ENCODE peak calls at places on chromosomes 3 and 15, in seven cellular contexts. One of them, this sample, is unnamed. For H3K4me1, the result is how much of the 10 kb centered on the place peaks cover.

GRCh38 chr3:190983875-190984274 is 121.4 kb upstream of the GMNC start:
- DNase-seq in breast epithelium: no peak
- DNase-seq in thoracic aorta: no peak
- DNase-seq in aorta: no peak
- DNase-seq in kidney: no peak
- DNase-seq in naive thymus-derived CD4-positive, alpha-beta T cell: no peak
- DNase-seq in right atrium auricular region: no peak
- DNase-seq in this sample: no peak

GRCh38 chr15:29143909-29144308 is 125.7 kb downstream of the NSMCE3 start:
- DNase-seq in breast epithelium: no peak
- DNase-seq in thoracic aorta: no peak
- DNase-seq in aorta: no peak
- DNase-seq in kidney: no peak
- DNase-seq in naive thymus-derived CD4-positive, alpha-beta T cell: no peak
- DNase-seq in right atrium auricular region: no peak
- DNase-seq in this sample: no peak

GRCh38 chr15:74383695-74384565 is 16.5 kb upstream of the CYP11A1 start:
- DNase-seq in breast epithelium: no peak
- DNase-seq in thoracic aorta: no peak
- DNase-seq in aorta: peak
- DNase-seq in kidney: peak
- DNase-seq in naive thymus-derived CD4-positive, alpha-beta T cell: peak
- DNase-seq in right atrium auricular region: no peak
- DNase-seq in this sample: no peak

GRCh38 chr15:68843425-68844311 is 23.0 kb upstream of the ANP32A start:
- DNase-seq in breast epithelium: no peak
- DNase-seq in thoracic aorta: no peak
- DNase-seq in aorta: no peak
- DNase-seq in kidney: peak
- DNase-seq in naive thymus-derived CD4-positive, alpha-beta T cell: peak
- DNase-seq in right atrium auricular region: no peak
- DNase-seq in this sample: no peak

GRCh38 chr3:100106094-100106493 is 8.2 kb downstream of the FILIP1L start:
- DNase-seq in breast epithelium: no peak
- DNase-seq in thoracic aorta: no peak
- DNase-seq in aorta: no peak
- DNase-seq in kidney: no peak
- DNase-seq in naive thymus-derived CD4-positive, alpha-beta T cell: no peak
- DNase-seq in right atrium auricular region: no peak
- DNase-seq in this sample: no peak

GRCh38 chr3:52705688-52706686 is at the start of the genes GLT8D1 and SPCS1:
- DNase-seq in breast epithelium: peak
- DNase-seq in thoracic aorta: peak
- DNase-seq in aorta: peak
- DNase-seq in kidney: peak
- DNase-seq in naive thymus-derived CD4-positive, alpha-beta T cell: peak
- DNase-seq in right atrium auricular region: peak
- DNase-seq in this sample: peak

GRCh38 chr3:197598404-197598980 is 42.7 kb upstream of the BDH1 start:
- DNase-seq in breast epithelium: no peak
- DNase-seq in thoracic aorta: no peak
- DNase-seq in aorta: no peak
- DNase-seq in kidney: no peak
- DNase-seq in naive thymus-derived CD4-positive, alpha-beta T cell: no peak
- DNase-seq in right atrium auricular region: no peak
- DNase-seq in this sample: no peak

GRCh38 chr3:146233487-146233886 is 17.4 kb downstream of the PLSCR4 start:
- DNase-seq in breast epithelium: no peak
- DNase-seq in thoracic aorta: no peak
- DNase-seq in aorta: no peak
- DNase-seq in kidney: no peak
- DNase-seq in naive thymus-derived CD4-positive, alpha-beta T cell: no peak
- DNase-seq in right atrium auricular region: no peak
- DNase-seq in this sample: no peak

GRCh38 chr3:124115279-124115678 is 123.4 kb upstream of the ROPN1 start:
- DNase-seq in breast epithelium: no peak
- DNase-seq in thoracic aorta: no peak
- DNase-seq in aorta: no peak
- DNase-seq in kidney: no peak
- DNase-seq in naive thymus-derived CD4-positive, alpha-beta T cell: no peak
- DNase-seq in right atrium auricular region: no peak
- DNase-seq in this sample: no peak

GRCh38 chr15:57472861-57473260 is 96.6 kb downstream of the CGNL1 start:
- DNase-seq in breast epithelium: no peak
- DNase-seq in thoracic aorta: no peak
- DNase-seq in aorta: no peak
- DNase-seq in kidney: no peak
- DNase-seq in naive thymus-derived CD4-positive, alpha-beta T cell: no peak
- DNase-seq in right atrium auricular region: no peak
- DNase-seq in this sample: no peak

GRCh38 chr15:71469393-71469792 is 341.0 kb upstream of the NR2E3 start:
- DNase-seq in breast epithelium: no peak
- DNase-seq in thoracic aorta: no peak
- DNase-seq in aorta: no peak
- DNase-seq in kidney: no peak
- DNase-seq in naive thymus-derived CD4-positive, alpha-beta T cell: no peak
- DNase-seq in right atrium auricular region: no peak
- DNase-seq in this sample: no peak

GRCh38 chr3:142857056-142857455 is 31.8 kb downstream of the PCOLCE2 start:
- DNase-seq in breast epithelium: no peak
- DNase-seq in thoracic aorta: no peak
- DNase-seq in aorta: no peak
- DNase-seq in kidney: no peak
- DNase-seq in naive thymus-derived CD4-positive, alpha-beta T cell: no peak
- DNase-seq in right atrium auricular region: no peak
- DNase-seq in this sample: no peak

GRCh38 chr3:190368871-190369270 is 19.1 kb upstream of the CLDN16 start:
- DNase-seq in breast epithelium: no peak
- DNase-seq in thoracic aorta: no peak
- DNase-seq in aorta: no peak
- DNase-seq in kidney: no peak
- DNase-seq in naive thymus-derived CD4-positive, alpha-beta T cell: no peak
- DNase-seq in right atrium auricular region: no peak
- DNase-seq in this sample: no peak

GRCh38 chr3:193997228-193998192 is 138.4 kb upstream of the HES1 start:
- DNase-seq in breast epithelium: no peak
- DNase-seq in thoracic aorta: no peak
- DNase-seq in aorta: no peak
- DNase-seq in kidney: no peak
- DNase-seq in naive thymus-derived CD4-positive, alpha-beta T cell: no peak
- DNase-seq in right atrium auricular region: no peak
- DNase-seq in this sample: peak

GRCh38 chr3:56860351-56860750 is 58.6 kb upstream of the ARHGEF3 start:
- DNase-seq in breast epithelium: no peak
- DNase-seq in thoracic aorta: no peak
- DNase-seq in aorta: no peak
- DNase-seq in kidney: no peak
- DNase-seq in naive thymus-derived CD4-positive, alpha-beta T cell: no peak
- DNase-seq in right atrium auricular region: no peak
- DNase-seq in this sample: no peak
- H3K4me1 ChIP-seq in breast epithelium: under half
- H3K4me1 ChIP-seq in thoracic aorta: under half
- H3K4me1 ChIP-seq in aorta: under half
- H3K4me1 ChIP-seq in kidney: under half
- H3K4me1 ChIP-seq in naive thymus-derived CD4-positive, alpha-beta T cell: under half
- H3K4me1 ChIP-seq in right atrium auricular region: under half
- H3K4me1 ChIP-seq in this sample: under half

DNA sequence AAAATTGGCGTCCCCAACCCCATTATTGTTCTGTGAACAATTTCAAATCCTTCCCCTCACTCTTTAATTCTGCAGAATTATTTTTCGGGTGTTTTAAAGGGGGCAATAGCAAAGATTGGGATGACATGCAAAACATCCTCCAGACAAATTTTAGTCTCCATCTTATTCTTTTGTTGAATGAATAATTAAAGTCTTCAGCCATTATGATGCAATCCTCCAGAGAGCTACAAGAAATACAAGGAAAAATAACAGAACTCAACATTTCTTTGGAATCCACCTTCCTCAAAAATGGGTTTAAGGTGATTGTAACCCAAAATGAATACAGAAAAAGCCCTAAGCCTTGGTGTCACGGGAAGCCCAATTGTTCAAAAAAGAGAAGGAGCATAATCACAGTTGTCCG is 49.9 kb downstream of the FOXP1 start:
- DNase-seq in breast epithelium: no peak
- DNase-seq in thoracic aorta: no peak
- DNase-seq in aorta: no peak
- DNase-seq in kidney: no peak
- DNase-seq in naive thymus-derived CD4-positive, alpha-beta T cell: no peak
- DNase-seq in right atrium auricular region: no peak
- DNase-seq in this sample: no peak
- H3K4me1 ChIP-seq in breast epithelium: under half
- H3K4me1 ChIP-seq in thoracic aorta: under half
- H3K4me1 ChIP-seq in aorta: under half
- H3K4me1 ChIP-seq in kidney: under half
- H3K4me1 ChIP-seq in naive thymus-derived CD4-positive, alpha-beta T cell: under half
- H3K4me1 ChIP-seq in right atrium auricular region: under half
- H3K4me1 ChIP-seq in this sample: under half

GRCh38 chr15:77608774-77609173 is 23.9 kb downstream of the LINGO1 start:
- DNase-seq in breast epithelium: no peak
- DNase-seq in thoracic aorta: no peak
- DNase-seq in aorta: no peak
- DNase-seq in kidney: no peak
- DNase-seq in naive thymus-derived CD4-positive, alpha-beta T cell: no peak
- DNase-seq in right atrium auricular region: no peak
- DNase-seq in this sample: no peak

GRCh38 chr15:77606142-77607034 is 26.3 kb downstream of the LINGO1 start:
- DNase-seq in breast epithelium: no peak
- DNase-seq in thoracic aorta: no peak
- DNase-seq in aorta: no peak
- DNase-seq in kidney: no peak
- DNase-seq in naive thymus-derived CD4-positive, alpha-beta T cell: no peak
- DNase-seq in right atrium auricular region: no peak
- DNase-seq in this sample: no peak

GRCh38 chr15:77605582-77605981 is 27.1 kb downstream of the LINGO1 start:
- DNase-seq in breast epithelium: no peak
- DNase-seq in thoracic aorta: no peak
- DNase-seq in aorta: no peak
- DNase-seq in kidney: no peak
- DNase-seq in naive thymus-derived CD4-positive, alpha-beta T cell: no peak
- DNase-seq in right atrium auricular region: no peak
- DNase-seq in this sample: no peak

GRCh38 chr15:77607894-77608261 is 24.8 kb downstream of the LINGO1 start:
- DNase-seq in breast epithelium: no peak
- DNase-seq in thoracic aorta: no peak
- DNase-seq in aorta: no peak
- DNase-seq in kidney: no peak
- DNase-seq in naive thymus-derived CD4-positive, alpha-beta T cell: no peak
- DNase-seq in right atrium auricular region: no peak
- DNase-seq in this sample: no peak

GRCh38 chr15:77607111-77607893 is 25.4 kb downstream of the LINGO1 start:
- DNase-seq in breast epithelium: no peak
- DNase-seq in thoracic aorta: no peak
- DNase-seq in aorta: no peak
- DNase-seq in kidney: peak
- DNase-seq in naive thymus-derived CD4-positive, alpha-beta T cell: no peak
- DNase-seq in right atrium auricular region: no peak
- DNase-seq in this sample: no peak
- H3K4me1 ChIP-seq in breast epithelium: under half
- H3K4me1 ChIP-seq in thoracic aorta: under half
- H3K4me1 ChIP-seq in aorta: under half
- H3K4me1 ChIP-seq in kidney: under half
- H3K4me1 ChIP-seq in naive thymus-derived CD4-positive, alpha-beta T cell: under half
- H3K4me1 ChIP-seq in right atrium auricular region: under half
- H3K4me1 ChIP-seq in this sample: under half

DNA sequence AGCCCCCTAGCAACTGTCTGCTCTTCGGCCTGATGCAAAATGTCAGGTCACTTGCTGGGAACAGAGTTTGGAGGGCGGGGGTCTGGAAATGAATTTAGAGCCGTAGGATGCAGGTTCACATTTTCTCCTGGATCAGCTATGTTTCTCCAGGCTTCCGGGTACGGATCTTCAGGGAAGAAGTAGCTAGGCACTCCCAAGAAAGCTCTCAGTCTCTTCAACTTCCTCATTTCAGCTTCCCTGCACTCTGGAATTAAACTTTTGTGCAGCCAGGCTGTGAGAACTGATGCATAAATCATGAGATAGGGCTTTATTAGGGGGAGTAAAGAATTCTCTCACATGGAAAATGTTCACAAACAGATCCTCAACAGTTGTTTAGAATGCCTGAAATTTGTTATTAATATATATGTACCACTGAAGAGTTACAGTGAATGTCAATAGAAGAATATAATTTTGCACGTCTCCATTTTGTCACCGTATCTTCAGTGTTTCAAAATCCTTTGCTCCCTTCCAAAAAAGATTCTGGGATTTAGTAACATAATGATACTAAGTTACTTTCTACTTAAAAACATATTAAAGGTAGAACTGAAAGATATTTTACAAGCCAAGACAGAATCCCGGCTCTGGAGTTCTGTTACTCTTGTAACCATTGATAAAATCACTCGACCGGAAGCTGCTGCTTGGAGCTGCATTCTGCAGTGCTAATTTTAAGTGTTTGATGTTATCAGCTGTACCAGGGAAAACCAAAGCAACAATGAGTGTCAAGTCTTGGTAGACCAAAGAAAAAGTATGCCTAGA is 178.5 kb upstream of the P2RY1 start:
- DNase-seq in breast epithelium: no peak
- DNase-seq in thoracic aorta: no peak
- DNase-seq in aorta: no peak
- DNase-seq in kidney: no peak
- DNase-seq in naive thymus-derived CD4-positive, alpha-beta T cell: no peak
- DNase-seq in right atrium auricular region: no peak
- DNase-seq in this sample: no peak
- H3K4me1 ChIP-seq in breast epithelium: under half
- H3K4me1 ChIP-seq in thoracic aorta: under half
- H3K4me1 ChIP-seq in aorta: under half
- H3K4me1 ChIP-seq in kidney: under half
- H3K4me1 ChIP-seq in naive thymus-derived CD4-positive, alpha-beta T cell: under half
- H3K4me1 ChIP-seq in right atrium auricular region: under half
- H3K4me1 ChIP-seq in this sample: under half